ENCODE peak calls at places on chromosomes 5 and 9, in eight cellular contexts. One of them, this sample, is unnamed.

GRCh38 chr5:52844885-52845284 is 57.2 kb downstream of the ITGA1 start:
- DNase-seq in right cardiac atrium: no peak
- DNase-seq in neuronal stem cell: no peak
- DNase-seq in left ventricle myocardium inferior: no peak
- DNase-seq in fibroblast of mammary gland: peak
- DNase-seq in AG04450: no peak
- DNase-seq in heart right ventricle: no peak
- DNase-seq in uterus: no peak
- DNase-seq in this sample: no peak

GRCh38 chr5:97133106-97133505 is 9.3 kb downstream of the LIX1 start:
- DNase-seq in right cardiac atrium: no peak
- DNase-seq in neuronal stem cell: no peak
- DNase-seq in left ventricle myocardium inferior: no peak
- DNase-seq in fibroblast of mammary gland: no peak
- DNase-seq in AG04450: no peak
- DNase-seq in heart right ventricle: no peak
- DNase-seq in uterus: no peak
- DNase-seq in this sample: no peak

GRCh38 chr5:66617991-66618768 is 22.0 kb downstream of the MAST4 start:
- DNase-seq in right cardiac atrium: no peak
- DNase-seq in neuronal stem cell: no peak
- DNase-seq in left ventricle myocardium inferior: no peak
- DNase-seq in fibroblast of mammary gland: no peak
- DNase-seq in AG04450: no peak
- DNase-seq in heart right ventricle: no peak
- DNase-seq in uterus: no peak
- DNase-seq in this sample: no peak

GRCh38 chr5:129345213-129345925 is 114.7 kb upstream of the ADAMTS19 start:
- DNase-seq in right cardiac atrium: no peak
- DNase-seq in neuronal stem cell: no peak
- DNase-seq in left ventricle myocardium inferior: no peak
- DNase-seq in fibroblast of mammary gland: no peak
- DNase-seq in AG04450: no peak
- DNase-seq in heart right ventricle: no peak
- DNase-seq in uterus: no peak
- DNase-seq in this sample: no peak

GRCh38 chr5:165630211-165630866 is 2124.9 kb downstream of the MAT2B start:
- DNase-seq in right cardiac atrium: peak
- DNase-seq in neuronal stem cell: peak
- DNase-seq in left ventricle myocardium inferior: no peak
- DNase-seq in fibroblast of mammary gland: peak
- DNase-seq in AG04450: peak
- DNase-seq in heart right ventricle: no peak
- DNase-seq in uterus: no peak
- DNase-seq in this sample: peak

GRCh38 chr9:84397822-84398221 is 57.3 kb upstream of the SLC28A3 start:
- DNase-seq in right cardiac atrium: no peak
- DNase-seq in neuronal stem cell: no peak
- DNase-seq in left ventricle myocardium inferior: no peak
- DNase-seq in fibroblast of mammary gland: peak
- DNase-seq in AG04450: peak
- DNase-seq in heart right ventricle: no peak
- DNase-seq in uterus: no peak
- DNase-seq in this sample: no peak

GRCh38 chr9:110148384-110148783 is 59.6 kb downstream of the C9orf152 start:
- DNase-seq in right cardiac atrium: peak
- DNase-seq in neuronal stem cell: no peak
- DNase-seq in left ventricle myocardium inferior: no peak
- DNase-seq in fibroblast of mammary gland: peak
- DNase-seq in AG04450: no peak
- DNase-seq in heart right ventricle: no peak
- DNase-seq in uterus: no peak
- DNase-seq in this sample: no peak

GRCh38 chr9:86487222-86487841 is 133.1 kb upstream of the TUT7 start:
- DNase-seq in right cardiac atrium: no peak
- DNase-seq in neuronal stem cell: peak
- DNase-seq in left ventricle myocardium inferior: no peak
- DNase-seq in fibroblast of mammary gland: peak
- DNase-seq in AG04450: no peak
- DNase-seq in heart right ventricle: no peak
- DNase-seq in uterus: no peak
- DNase-seq in this sample: no peak

GRCh38 chr5:15031180-15031579 is 159.6 kb upstream of the ANKH start:
- DNase-seq in right cardiac atrium: no peak
- DNase-seq in neuronal stem cell: no peak
- DNase-seq in left ventricle myocardium inferior: no peak
- DNase-seq in fibroblast of mammary gland: no peak
- DNase-seq in AG04450: no peak
- DNase-seq in heart right ventricle: no peak
- DNase-seq in uterus: no peak
- DNase-seq in this sample: no peak

GRCh38 chr5:41510176-41510831 is at the start of gene PLCXD3:
- DNase-seq in right cardiac atrium: peak
- DNase-seq in neuronal stem cell: peak
- DNase-seq in left ventricle myocardium inferior: peak
- DNase-seq in fibroblast of mammary gland: no peak
- DNase-seq in AG04450: no peak
- DNase-seq in heart right ventricle: peak
- DNase-seq in uterus: no peak
- DNase-seq in this sample: peak

GRCh38 chr5:41511241-41511640 is 840 bp upstream of the PLCXD3 start:
- DNase-seq in right cardiac atrium: no peak
- DNase-seq in neuronal stem cell: no peak
- DNase-seq in left ventricle myocardium inferior: no peak
- DNase-seq in fibroblast of mammary gland: no peak
- DNase-seq in AG04450: no peak
- DNase-seq in heart right ventricle: no peak
- DNase-seq in uterus: no peak
- DNase-seq in this sample: no peak

GRCh38 chr5:41508696-41509398 is 1.6 kb downstream of the PLCXD3 start:
- DNase-seq in right cardiac atrium: no peak
- DNase-seq in neuronal stem cell: no peak
- DNase-seq in left ventricle myocardium inferior: no peak
- DNase-seq in fibroblast of mammary gland: no peak
- DNase-seq in AG04450: no peak
- DNase-seq in heart right ventricle: no peak
- DNase-seq in uterus: no peak
- DNase-seq in this sample: no peak

GRCh38 chr5:41508186-41508585 is 2.2 kb downstream of the PLCXD3 start:
- DNase-seq in right cardiac atrium: no peak
- DNase-seq in neuronal stem cell: no peak
- DNase-seq in left ventricle myocardium inferior: no peak
- DNase-seq in fibroblast of mammary gland: peak
- DNase-seq in AG04450: no peak
- DNase-seq in heart right ventricle: no peak
- DNase-seq in uterus: no peak
- DNase-seq in this sample: no peak

GRCh38 chr5:41509399-41510175 is 814 bp downstream of the PLCXD3 start:
- DNase-seq in right cardiac atrium: peak
- DNase-seq in neuronal stem cell: no peak
- DNase-seq in left ventricle myocardium inferior: peak
- DNase-seq in fibroblast of mammary gland: no peak
- DNase-seq in AG04450: no peak
- DNase-seq in heart right ventricle: no peak
- DNase-seq in uterus: no peak
- DNase-seq in this sample: no peak
- H3K4me3 ChIP-seq in right cardiac atrium: peak
- H3K4me3 ChIP-seq in neuronal stem cell: no peak
- H3K4me3 ChIP-seq in left ventricle myocardium inferior: peak
- H3K4me3 ChIP-seq in fibroblast of mammary gland: peak
- H3K4me3 ChIP-seq in AG04450: peak
- H3K4me3 ChIP-seq in heart right ventricle: peak
- H3K4me3 ChIP-seq in uterus: peak
- H3K4me3 ChIP-seq in this sample: peak

DNA sequence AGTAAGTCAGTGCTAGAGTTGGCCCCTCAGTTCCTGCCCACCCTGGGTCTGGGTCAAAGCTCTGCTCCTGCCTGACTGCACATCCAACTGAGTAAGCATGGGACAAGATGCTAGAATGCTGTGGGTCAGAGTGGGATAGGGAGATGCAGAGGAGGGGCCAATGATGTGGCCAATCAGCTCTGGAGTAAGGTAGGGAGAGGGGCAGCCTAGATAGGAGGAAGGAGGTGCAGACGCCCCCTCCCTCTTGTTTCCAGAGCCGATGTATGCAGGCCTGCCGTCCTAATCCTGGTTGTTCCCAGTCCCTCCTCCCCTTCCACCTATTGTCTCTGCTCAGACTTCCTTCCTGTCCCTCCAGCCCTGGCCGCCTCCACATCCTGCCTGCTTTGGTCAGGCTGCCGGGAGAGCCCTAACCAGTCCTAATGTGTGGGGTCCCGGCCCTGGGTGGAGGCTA is 1.3 kb downstream of the ARAP3 start:
- DNase-seq in right cardiac atrium: peak
- DNase-seq in neuronal stem cell: peak
- DNase-seq in left ventricle myocardium inferior: peak
- DNase-seq in fibroblast of mammary gland: no peak
- DNase-seq in AG04450: no peak
- DNase-seq in heart right ventricle: peak
- DNase-seq in uterus: peak
- DNase-seq in this sample: peak
- H3K4me3 ChIP-seq in right cardiac atrium: peak
- H3K4me3 ChIP-seq in neuronal stem cell: peak
- H3K4me3 ChIP-seq in left ventricle myocardium inferior: peak
- H3K4me3 ChIP-seq in fibroblast of mammary gland: no peak
- H3K4me3 ChIP-seq in AG04450: peak
- H3K4me3 ChIP-seq in heart right ventricle: peak
- H3K4me3 ChIP-seq in uterus: no peak
- H3K4me3 ChIP-seq in this sample: no peak

DNA sequence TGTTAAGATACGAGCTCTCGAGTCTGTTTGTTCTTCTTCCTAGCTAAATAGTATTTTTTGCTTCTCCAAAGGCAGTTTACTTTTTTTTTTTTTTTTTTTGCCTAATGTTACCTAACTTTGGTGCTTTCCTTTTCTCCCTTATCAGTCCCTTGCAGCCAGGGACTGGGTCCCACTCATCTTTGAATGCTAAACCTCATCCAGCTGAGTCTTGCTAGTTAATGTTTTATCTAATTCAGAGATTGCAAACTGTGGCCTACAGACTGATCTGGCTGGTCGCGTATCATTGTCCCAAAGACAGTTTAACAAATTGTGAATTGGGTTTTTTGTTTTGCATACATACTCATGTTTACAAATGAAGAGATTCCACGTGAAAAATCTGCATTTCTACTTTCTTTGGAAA is 95.7 kb upstream of the EFNA5 start:
- DNase-seq in right cardiac atrium: no peak
- DNase-seq in neuronal stem cell: no peak
- DNase-seq in left ventricle myocardium inferior: no peak
- DNase-seq in fibroblast of mammary gland: no peak
- DNase-seq in AG04450: no peak
- DNase-seq in heart right ventricle: no peak
- DNase-seq in uterus: no peak
- DNase-seq in this sample: no peak
- H3K4me3 ChIP-seq in right cardiac atrium: no peak
- H3K4me3 ChIP-seq in neuronal stem cell: no peak
- H3K4me3 ChIP-seq in left ventricle myocardium inferior: no peak
- H3K4me3 ChIP-seq in fibroblast of mammary gland: no peak
- H3K4me3 ChIP-seq in AG04450: no peak
- H3K4me3 ChIP-seq in heart right ventricle: no peak
- H3K4me3 ChIP-seq in uterus: no peak
- H3K4me3 ChIP-seq in this sample: no peak

DNA sequence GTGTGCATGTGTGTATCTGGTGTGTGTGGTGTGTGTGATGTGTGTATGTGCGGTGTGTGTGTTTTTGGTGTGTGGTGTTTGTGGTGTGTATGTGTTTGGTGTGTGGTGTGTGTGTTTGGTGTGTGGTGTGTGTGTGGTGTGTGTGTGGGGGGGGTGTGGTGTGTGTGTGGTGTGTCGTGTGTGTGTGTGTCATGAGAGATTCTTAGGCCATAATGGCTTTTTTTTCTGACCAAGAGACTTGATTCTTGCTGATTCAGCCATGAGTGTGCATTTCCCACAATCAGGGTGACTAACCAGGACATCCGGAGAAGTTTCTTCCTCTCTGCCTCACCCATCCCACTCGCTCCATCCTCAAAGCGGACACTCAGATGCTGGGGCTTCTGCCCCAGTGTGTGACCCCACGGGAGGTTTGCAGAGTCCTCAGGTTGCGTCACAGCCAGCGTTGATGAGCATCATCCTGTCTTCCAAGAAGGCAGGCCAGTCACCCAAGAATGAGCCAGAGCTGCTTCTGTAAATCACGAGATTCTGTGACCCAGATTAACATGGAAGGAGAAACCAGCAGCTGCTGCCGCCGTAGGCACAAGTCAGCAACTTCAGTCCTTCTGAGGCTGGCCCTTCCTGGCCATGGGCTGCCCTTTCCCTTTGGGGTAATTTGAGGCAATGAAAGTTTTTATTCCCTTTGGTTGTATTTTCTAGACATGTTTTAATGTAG is 12.5 kb upstream of the CTSL start:
- DNase-seq in right cardiac atrium: peak
- DNase-seq in neuronal stem cell: no peak
- DNase-seq in left ventricle myocardium inferior: peak
- DNase-seq in fibroblast of mammary gland: peak
- DNase-seq in AG04450: peak
- DNase-seq in heart right ventricle: peak
- DNase-seq in uterus: peak
- DNase-seq in this sample: peak
- H3K4me3 ChIP-seq in right cardiac atrium: no peak
- H3K4me3 ChIP-seq in neuronal stem cell: no peak
- H3K4me3 ChIP-seq in left ventricle myocardium inferior: peak
- H3K4me3 ChIP-seq in fibroblast of mammary gland: no peak
- H3K4me3 ChIP-seq in AG04450: peak
- H3K4me3 ChIP-seq in heart right ventricle: peak
- H3K4me3 ChIP-seq in uterus: peak
- H3K4me3 ChIP-seq in this sample: no peak